ENCODE peak calls at places on chromosomes 1 and 21, in six cellular contexts. S is AG04449, X is AG10803, E is MM.1S, K is heart left ventricle, A is bronchial epithelial cell. D is an unnamed sample.

GRCh38 chr1:100629391-100629790 is 90.2 kb upstream of the VCAM1 start:
- DNase-seq in S (no peak), X (peak), E (no peak), K (no peak), A (no peak), D (no peak)

GRCh38 chr1:53369761-53370160 is 41.9 kb upstream of the LRP8 start:
- DNase-seq in S (no peak), X (no peak), E (no peak), K (no peak), A (no peak), D (peak)

GRCh38 chr1:22512873-22513272 is 50.4 kb upstream of the EPHA8 start:
- DNase-seq in S (no peak), X (no peak), E (no peak), K (no peak), A (no peak), D (no peak)

GRCh38 chr1:47554901-47555300 is 117.1 kb downstream of the FOXD2 start:
- DNase-seq in S (peak), X (peak), E (no peak), K (no peak), A (peak), D (no peak)

GRCh38 chr1:9399510-9400424 is 107.1 kb downstream of the SPSB1 start:
- DNase-seq in S (no peak), X (no peak), E (no peak), K (peak), A (no peak), D (no peak)

GRCh38 chr1:9892563-9893528 is 17.2 kb downstream of the CTNNBIP1 start:
- DNase-seq in S (peak), X (peak), E (no peak), K (no peak), A (peak), D (no peak)

GRCh38 chr1:7616076-7616833 is 154.8 kb upstream of the VAMP3 start:
- DNase-seq in S (no peak), X (peak), E (peak), K (peak), A (peak), D (peak)

GRCh38 chr21:36059823-36060158 is 535 bp downstream of the SETD4 start:
- DNase-seq in S (no peak), X (no peak), E (no peak), K (peak), A (no peak), D (peak)

GRCh38 chr1:22805672-22806038 is 95.0 kb downstream of the EPHB2 start:
- DNase-seq in S (no peak), X (no peak), E (no peak), K (no peak), A (no peak), D (no peak)

GRCh38 chr1:155389831-155390230 is 69.1 kb downstream of the RUSC1 start:
- DNase-seq in S (no peak), X (no peak), E (no peak), K (no peak), A (peak), D (no peak)

GRCh38 chr1:20426923-20427322 is 59.1 kb downstream of the CAMK2N1 start:
- DNase-seq in S (peak), X (peak), E (no peak), K (no peak), A (peak), D (no peak)

GRCh38 chr1:60367522-60367921 is 294.0 kb upstream of the C1orf87 start:
- DNase-seq in S (no peak), X (no peak), E (no peak), K (no peak), A (no peak), D (no peak)

GRCh38 chr1:12121212-12122000 is 45.4 kb upstream of the TNFRSF1B start:
- DNase-seq in S (peak), X (peak), E (no peak), K (no peak), A (peak), D (no peak)

GRCh38 chr1:166902279-166902678 is 26.2 kb upstream of the TADA1 start:
- DNase-seq in S (no peak), X (peak), E (no peak), K (no peak), A (peak), D (no peak)

GRCh38 chr21:46021398-46021797 is 39.8 kb downstream of the COL6A1 start:
- DNase-seq in S (no peak), X (peak), E (no peak), K (no peak), A (no peak), D (no peak)

GRCh38 chr21:38912355-38912619 is 106.6 kb downstream of the ETS2 start:
- DNase-seq in S (no peak), X (no peak), E (no peak), K (no peak), A (no peak), D (no peak)

GRCh38 chr21:32794643-32795042 is 23.1 kb upstream of the PAXBP1 start:
- DNase-seq in S (no peak), X (no peak), E (no peak), K (no peak), A (no peak), D (no peak)

GRCh38 chr1:246110343-246111219 is 396.5 kb downstream of the SMYD3 start:
- DNase-seq in S (no peak), X (no peak), E (no peak), K (no peak), A (no peak), D (no peak)

GRCh38 chr1:3717715-3718601 is 34.3 kb upstream of the CCDC27 start:
- DNase-seq in S (no peak), X (no peak), E (no peak), K (no peak), A (no peak), D (peak)

GRCh38 chr21:37372127-37372731 is 5.7 kb downstream of the DYRK1A start:
- DNase-seq in S (no peak), X (no peak), E (no peak), K (no peak), A (no peak), D (no peak)

GRCh38 chr1:223628233-223628632 is 37.3 kb downstream of the CAPN8 start:
- DNase-seq in S (no peak), X (peak), E (peak), K (peak), A (peak), D (peak)

GRCh38 chr1:30977105-30977504 is 68.5 kb upstream of the SDC3 start:
- DNase-seq in S (no peak), X (peak), E (peak), K (no peak), A (peak), D (no peak)
- TF ChIP-seq CTCF in S (peak), X (no peak), E (no peak), K (no peak), A (peak), D (no peak)

GRCh38 chr1:202160377-202160940 is at the start of gene PTPN7:
- DNase-seq in S (no peak), X (no peak), E (peak), K (no peak), A (peak), D (peak)
- TF ChIP-seq CTCF in S (peak), X (no peak), E (peak), K (no peak), A (peak), D (peak)

DNA sequence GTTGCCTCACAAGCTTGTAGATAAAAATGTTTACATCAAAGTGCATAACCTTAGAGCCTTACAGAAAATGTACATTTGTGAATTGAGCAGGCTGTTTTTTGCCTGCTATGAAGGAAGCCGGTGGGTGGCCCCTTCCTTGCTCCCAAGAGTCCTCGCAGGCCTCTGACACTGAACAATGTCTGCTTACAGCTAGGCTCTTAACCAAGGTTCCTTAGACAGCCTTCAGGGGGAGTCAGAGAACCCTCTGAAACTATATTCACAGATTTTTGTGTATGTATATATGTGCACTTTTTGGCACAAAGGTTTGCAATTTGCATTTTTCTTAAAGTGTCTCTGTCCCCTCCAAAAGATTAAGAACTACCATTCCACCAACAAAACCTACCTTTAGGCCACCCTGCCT is 282.6 kb downstream of the BARHL2 start:
- DNase-seq in S (no peak), X (no peak), E (no peak), K (no peak), A (peak), D (no peak)
- TF ChIP-seq CTCF in S (no peak), X (no peak), E (no peak), K (no peak), A (peak), D (no peak)

GRCh38 chr21:23131177-23131576 is 2133.0 kb downstream of the NCAM2 start:
- DNase-seq in S (no peak), X (no peak), E (no peak), K (no peak), A (no peak), D (no peak)
- TF ChIP-seq CTCF in S (no peak), X (no peak), E (peak), K (no peak), A (no peak), D (no peak)

GRCh38 chr1:82778612-82779011 is 977.9 kb downstream of the ADGRL2 start:
- DNase-seq in S (no peak), X (no peak), E (no peak), K (no peak), A (peak), D (peak)
- TF ChIP-seq CTCF in S (no peak), X (no peak), E (peak), K (no peak), A (peak), D (peak)

DNA sequence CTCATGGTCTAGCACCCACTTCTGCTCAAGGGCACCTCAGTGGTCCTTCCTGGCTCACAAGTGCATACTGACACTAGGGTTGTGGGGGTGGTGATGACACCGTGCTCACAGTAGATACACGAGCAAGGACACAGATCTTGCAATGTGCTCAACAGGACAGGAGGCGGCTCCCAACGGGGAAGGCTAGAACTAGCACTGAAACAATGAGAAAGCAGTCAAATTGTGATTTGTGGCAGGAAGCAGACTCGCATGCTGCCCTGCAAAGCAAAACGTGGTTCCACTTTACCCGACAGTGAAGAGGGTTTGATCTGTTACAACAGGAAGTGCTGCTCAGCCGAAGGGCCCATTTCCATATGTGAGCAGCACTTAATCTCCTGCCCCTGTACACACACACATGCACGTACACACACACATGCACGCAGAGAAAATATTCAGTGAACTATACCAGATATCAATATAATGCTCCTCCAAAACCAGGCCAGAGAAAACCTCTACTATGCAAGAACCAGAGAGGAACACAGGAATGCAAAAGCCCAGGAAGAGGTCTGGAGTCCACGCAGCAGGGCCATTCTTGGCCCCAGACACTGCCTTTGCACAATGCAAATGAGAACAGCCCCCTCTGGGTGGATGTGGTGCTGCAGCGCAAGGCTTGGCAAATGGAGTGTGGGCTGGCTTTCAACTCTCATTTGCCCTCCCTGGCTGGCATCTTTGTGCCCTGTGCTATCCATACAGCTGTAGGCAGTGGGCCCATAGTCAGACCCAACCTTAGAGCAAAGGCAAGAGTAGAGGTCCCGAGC is 47.1 kb downstream of the KANK4 start:
- DNase-seq in S (no peak), X (peak), E (no peak), K (no peak), A (no peak), D (no peak)
- TF ChIP-seq CTCF in S (no peak), X (peak), E (no peak), K (no peak), A (no peak), D (no peak)